ENCODE peak calls at places on chromosomes 3 and 15, in five cellular contexts. N is activated B cell treated with CpG ODN at 0.5 μM for 24 hours, L is H1, B is GM06990, X is H9. G is an unnamed sample.

GRCh38 chr3:171390531-171390930 is 69.7 kb downstream of the TNIK start:
- DNase-seq in B (no peak), L (no peak), X (no peak), N (no peak), G (no peak)

GRCh38 chr3:185207931-185208746 is 45.7 kb downstream of the EHHADH start:
- DNase-seq in X (no peak), B (peak; percentile 81), L (no peak), N (no peak), G (no peak)

GRCh38 chr15:94000603-94001002 is 230.8 kb upstream of the MCTP2 start:
- DNase-seq in N (no peak), L (no peak), B (no peak), X (peak; percentile 41), G (no peak)

GRCh38 chr15:60074181-60074885 is 70.2 kb downstream of the FOXB1 start:
- DNase-seq in L (no peak), X (no peak), B (no peak), N (no peak), G (no peak)

GRCh38 chr3:190455843-190456242 is 6.1 kb upstream of the TMEM207 start:
- DNase-seq in N (no peak), X (no peak), B (no peak), L (no peak), G (no peak)

GRCh38 chr3:88879905-88880304 is 227.5 kb upstream of the EPHA3 start:
- DNase-seq in L (no peak), B (no peak), X (no peak), N (no peak), G (no peak)

GRCh38 chr15:63608989-63609388 is 11.8 kb downstream of the FBXL22 start:
- DNase-seq in B (no peak), X (no peak), L (no peak), N (no peak), G (no peak)

GRCh38 chr3:14256561-14257342 is 78.1 kb downstream of the LSM3 start:
- DNase-seq in N (no peak), L (no peak), X (peak; percentile 64), B (no peak), G (no peak)

GRCh38 chr3:16909802-16910201 is 25.0 kb downstream of the PLCL2 start:
- DNase-seq in B (no peak), L (no peak), X (no peak), N (no peak), G (no peak)

GRCh38 chr3:117932441-117932840 is 1102.2 kb downstream of the IGSF11 start:
- DNase-seq in L (no peak), N (no peak), B (no peak), X (no peak), G (no peak)

GRCh38 chr15:42688301-42688700 is 48.6 kb downstream of the CDAN1 start:
- DNase-seq in X (no peak), N (no peak), B (no peak), L (no peak), G (no peak)

GRCh38 chr3:125587039-125587664 is 8.1 kb downstream of the OSBPL11 start:
- DNase-seq in B (no peak), L (no peak), X (no peak), N (no peak), G (no peak)

GRCh38 chr3:125585595-125586223 is 9.6 kb downstream of the OSBPL11 start:
- DNase-seq in N (no peak), X (peak; percentile 61), B (no peak), L (peak; percentile 65), G (no peak)

DNA sequence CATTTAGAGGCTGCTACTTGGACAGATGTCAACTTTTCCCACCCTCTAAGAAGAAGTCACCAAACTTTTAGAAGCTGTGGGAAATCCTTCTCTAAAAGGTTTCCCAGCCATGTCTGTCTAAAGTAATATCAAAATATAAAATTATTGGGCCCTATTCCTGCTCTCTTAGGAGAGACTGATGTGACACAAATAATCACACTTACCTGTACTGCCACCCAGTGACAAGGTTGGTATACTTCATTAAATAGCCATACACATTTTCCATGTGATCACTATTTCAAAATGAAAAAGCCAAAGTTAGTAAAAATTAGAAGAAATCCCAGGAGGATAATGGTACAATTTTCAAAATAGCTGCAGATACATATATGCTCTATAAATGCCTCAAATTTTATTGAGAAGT is 12.6 kb downstream of the OSBPL11 start:
- DNase-seq in L (no peak), N (no peak), B (no peak), X (no peak), G (no peak)
- TF ChIP-seq CTCF in L (no peak), N (no peak), B (peak; percentile 23), X (no peak), G (peak; percentile 14)

DNA sequence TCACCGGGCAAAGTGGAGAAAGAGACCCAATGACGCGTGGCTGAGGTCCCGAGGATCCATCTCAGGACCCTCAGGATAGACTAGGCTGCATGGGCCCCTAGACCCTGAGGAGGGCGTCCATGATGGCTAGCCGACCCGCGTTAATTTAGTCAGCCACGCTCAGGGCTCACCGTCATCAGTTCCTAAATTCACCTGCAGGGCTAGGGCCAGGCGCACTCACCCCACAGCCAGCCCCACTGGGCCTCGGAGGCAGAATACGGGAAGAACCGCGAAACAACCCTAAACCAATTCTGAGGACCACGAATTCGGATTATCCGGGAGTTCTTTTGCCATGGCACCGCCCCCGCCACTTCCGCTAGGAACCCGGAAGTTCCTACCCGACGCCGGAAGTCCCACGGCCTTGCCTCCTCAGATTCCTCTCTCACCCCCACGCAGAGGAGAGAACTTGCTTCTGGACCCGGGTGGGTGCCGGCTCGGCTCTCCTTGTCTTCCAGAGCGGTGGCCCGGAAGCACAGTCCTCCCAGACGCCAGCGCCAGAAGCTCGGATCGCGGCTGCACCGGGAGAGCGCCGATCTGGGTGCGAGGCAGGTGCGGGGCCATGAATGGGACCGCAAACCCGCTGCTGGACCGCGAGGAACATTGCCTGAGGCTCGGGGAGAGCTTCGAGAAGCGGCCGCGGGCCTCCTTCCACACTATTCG is at the start of the genes EAF1 and METTL6:
- DNase-seq in N (peak; percentile 76), L (peak; percentile 87), B (peak; percentile 83), X (peak; percentile 79), G (peak; percentile 80)
- TF ChIP-seq CTCF in N (no peak), L (no peak), B (peak; percentile 15), X (peak; percentile 46), G (no peak)

DNA sequence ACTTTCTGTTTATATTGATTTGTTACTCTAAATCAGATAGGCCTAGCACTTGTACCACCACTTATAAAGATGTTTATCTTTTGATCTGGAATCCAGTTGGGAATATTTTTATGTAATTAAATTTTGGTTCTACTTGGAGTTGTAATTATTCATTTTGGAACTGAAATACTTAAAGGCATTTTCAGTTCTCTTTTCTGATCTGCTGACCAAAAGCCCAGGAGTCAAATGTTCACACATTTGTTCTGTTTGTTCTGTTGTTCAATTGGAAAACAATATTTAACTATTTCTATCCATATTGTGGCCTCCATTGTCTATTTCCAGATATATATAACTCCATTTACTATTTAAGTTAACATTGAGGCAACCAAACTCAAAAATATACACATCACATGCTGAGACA is 912.4 kb upstream of the EPHA6 start:
- DNase-seq in N (no peak), L (no peak), X (no peak), B (no peak), G (no peak)
- TF ChIP-seq CTCF in N (no peak), L (no peak), X (no peak), B (no peak), G (no peak)

GRCh38 chr15:50128266-50128665 is 9.2 kb upstream of the ATP8B4 start:
- DNase-seq in N (no peak), L (no peak), B (no peak), X (peak; percentile 38), G (no peak)
- TF ChIP-seq CTCF in N (no peak), L (peak; percentile 39), B (no peak), X (peak; percentile 49), G (no peak)

GRCh38 chr3:172908871-172909270 is 158.3 kb downstream of the ECT2 start:
- DNase-seq in L (no peak), X (no peak), B (no peak), N (no peak), G (no peak)

GRCh38 chr3:172913911-172914730 is 163.6 kb downstream of the ECT2 start:
- DNase-seq in B (no peak), X (no peak), L (no peak), N (no peak), G (no peak)

GRCh38 chr3:172905480-172905850 is 154.9 kb downstream of the ECT2 start:
- DNase-seq in L (no peak), N (no peak), B (no peak), X (no peak), G (no peak)

GRCh38 chr3:172915911-172916514 is 165.5 kb downstream of the ECT2 start:
- DNase-seq in L (no peak), X (no peak), N (no peak), B (no peak), G (no peak)

GRCh38 chr3:172911142-172911541 is 160.6 kb downstream of the ECT2 start:
- DNase-seq in N (no peak), L (no peak), X (peak; percentile 33), B (no peak), G (no peak)
- TF ChIP-seq CTCF in N (no peak), L (peak; percentile 40), X (peak; percentile 59), B (no peak), G (no peak)